ENCODE peak calls at places on chromosome 10, in six cellular contexts. F, D, X, K, I and Z are unnamed samples.

GRCh38 chr10:34356463-34356862 is 458.6 kb downstream of the PARD3 start:
- DNase-seq in F (no peak), D (no peak), X (no peak), K (no peak), I (no peak), Z (no peak)

GRCh38 chr10:110355181-110355831 is 50.6 kb upstream of the SMNDC1 start:
- DNase-seq in F (no peak), D (no peak), X (peak), K (no peak), I (no peak), Z (no peak)

GRCh38 chr10:97868134-97868685 is 18.6 kb downstream of the GOLGA7B start:
- DNase-seq in F (no peak), D (no peak), X (no peak), K (no peak), I (no peak), Z (no peak)

GRCh38 chr10:29011511-29011910 is 277.4 kb upstream of the LYZL1 start:
- DNase-seq in F (no peak), D (no peak), X (no peak), K (no peak), I (peak), Z (no peak)

GRCh38 chr10:11757452-11757819 is 15.3 kb downstream of the ECHDC3 start:
- DNase-seq in F (no peak), D (peak), X (peak), K (peak), I (peak), Z (peak)

GRCh38 chr10:77909755-77910375 is 16.7 kb downstream of the DLG5 start:
- DNase-seq in F (no peak), D (peak), X (peak), K (peak), I (peak), Z (peak)

GRCh38 chr10:78964952-78965633 is 103.7 kb upstream of the ZMIZ1 start:
- DNase-seq in F (peak), D (peak), X (peak), K (no peak), I (peak), Z (peak)

GRCh38 chr10:54908019-54908418 is 107.0 kb upstream of the PCDH15 start:
- DNase-seq in F (no peak), D (no peak), X (no peak), K (no peak), I (no peak), Z (no peak)

GRCh38 chr10:5441106-5441505 is 28.7 kb downstream of the NET1 start:
- DNase-seq in F (no peak), D (no peak), X (no peak), K (no peak), I (no peak), Z (no peak)

GRCh38 chr10:97101166-97101940 is 84.4 kb downstream of the SLIT1 start:
- DNase-seq in F (no peak), D (no peak), X (no peak), K (no peak), I (no peak), Z (no peak)

DNA sequence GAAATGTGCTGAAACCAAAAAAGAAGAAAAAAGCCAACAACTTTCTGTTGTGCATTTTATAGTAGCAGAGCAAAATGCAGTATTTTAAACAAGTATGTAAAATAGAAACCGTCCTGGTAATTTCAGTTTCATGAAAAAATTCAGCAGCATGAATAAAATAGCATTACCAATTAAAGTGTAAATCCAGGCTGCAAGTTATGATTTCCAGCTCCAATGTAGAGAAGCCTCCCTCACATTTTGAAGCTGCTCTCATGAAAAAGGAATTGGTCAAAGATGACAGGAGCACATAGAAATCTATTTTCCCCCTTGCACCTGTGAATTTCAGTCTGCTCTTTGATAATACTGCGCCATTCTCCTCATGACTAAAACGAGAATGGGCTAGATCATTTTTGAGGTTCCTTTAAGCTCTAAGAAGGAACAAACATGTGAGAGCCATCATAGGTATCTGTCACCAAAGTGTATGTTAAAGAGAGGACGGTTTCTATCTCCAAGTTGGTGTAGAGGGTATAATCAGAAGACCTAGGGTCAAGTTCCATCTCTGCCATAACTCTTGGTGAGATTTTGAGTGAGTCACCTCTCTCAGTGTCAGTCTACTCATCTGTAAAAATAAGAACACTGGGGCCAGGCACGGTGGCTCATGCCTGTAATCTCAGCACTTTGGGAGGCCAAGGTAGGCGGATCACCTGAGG is 107.5 kb downstream of the MTPAP start:
- DNase-seq in F (no peak), D (no peak), X (no peak), K (no peak), I (no peak), Z (no peak)
- TF ChIP-seq CTCF in F (peak), D (no peak), X (no peak), K (no peak), I (no peak), Z (no peak)

DNA sequence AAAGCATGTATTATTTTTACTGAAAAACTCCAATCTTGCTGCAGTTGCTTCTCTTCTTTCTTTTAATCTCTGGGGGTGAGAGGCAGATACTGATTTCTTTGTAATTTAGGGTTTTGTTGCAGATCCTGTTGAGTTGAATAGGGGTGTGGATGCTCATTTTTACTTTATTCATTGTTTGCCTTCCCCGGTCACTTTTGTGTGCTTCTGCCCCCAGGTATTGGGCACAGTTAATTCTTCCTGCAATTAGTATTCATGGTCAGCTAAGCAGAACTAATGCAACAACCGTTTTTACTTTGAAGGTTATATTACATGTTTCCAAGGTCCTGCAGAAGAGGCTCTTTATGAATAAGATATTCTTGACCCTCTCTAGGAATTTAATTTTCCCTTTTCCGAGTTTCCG is 96.4 kb downstream of the BUB3 start:
- DNase-seq in F (no peak), D (no peak), X (no peak), K (no peak), I (no peak), Z (no peak)
- H3K4me3 ChIP-seq in F (no peak), D (no peak), X (no peak), K (no peak), I (no peak), Z (no peak)

GRCh38 chr10:72330059-72330426 is 24.7 kb downstream of the DNAJB12 start:
- DNase-seq in F (no peak), D (no peak), X (no peak), K (no peak), I (no peak), Z (no peak)

GRCh38 chr10:72329290-72330058 is 25.2 kb downstream of the DNAJB12 start:
- DNase-seq in F (no peak), D (no peak), X (no peak), K (no peak), I (no peak), Z (no peak)

GRCh38 chr10:72331575-72332422 is 22.9 kb downstream of the DNAJB12 start:
- DNase-seq in F (no peak), D (peak), X (peak), K (peak), I (peak), Z (peak)

GRCh38 chr10:72328045-72328828 is 26.5 kb downstream of the DNAJB12 start:
- DNase-seq in F (peak), D (peak), X (peak), K (peak), I (peak), Z (peak)

GRCh38 chr10:72328829-72329204 is 25.9 kb downstream of the DNAJB12 start:
- DNase-seq in F (no peak), D (no peak), X (no peak), K (no peak), I (no peak), Z (no peak)
- TF ChIP-seq CTCF in F (no peak), D (no peak), X (no peak), K (no peak), I (no peak), Z (no peak)

DNA sequence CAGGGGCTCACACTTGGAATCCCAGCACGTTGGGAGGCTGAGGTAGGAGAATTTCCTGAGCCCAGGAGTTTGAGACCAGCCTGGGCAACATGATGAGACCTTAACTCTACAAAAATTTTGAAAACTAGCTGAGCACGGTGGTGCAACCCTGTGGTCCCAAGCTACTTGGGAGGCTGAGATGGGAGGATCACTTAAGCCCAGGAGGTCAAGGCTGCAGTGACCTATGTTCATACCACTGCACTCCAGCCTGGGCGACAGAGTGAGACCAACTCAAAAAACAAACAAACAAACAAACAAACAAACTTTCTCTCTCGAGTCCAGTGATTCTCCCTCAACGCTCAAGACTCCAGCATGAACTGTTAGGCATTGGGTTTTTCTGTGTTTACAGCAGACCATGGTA is 2.0 kb upstream of the TYSND1 start:
- DNase-seq in F (no peak), D (no peak), X (no peak), K (no peak), I (no peak), Z (no peak)
- H3K4me3 ChIP-seq in F (no peak), D (no peak), X (no peak), K (no peak), I (no peak), Z (no peak)

DNA sequence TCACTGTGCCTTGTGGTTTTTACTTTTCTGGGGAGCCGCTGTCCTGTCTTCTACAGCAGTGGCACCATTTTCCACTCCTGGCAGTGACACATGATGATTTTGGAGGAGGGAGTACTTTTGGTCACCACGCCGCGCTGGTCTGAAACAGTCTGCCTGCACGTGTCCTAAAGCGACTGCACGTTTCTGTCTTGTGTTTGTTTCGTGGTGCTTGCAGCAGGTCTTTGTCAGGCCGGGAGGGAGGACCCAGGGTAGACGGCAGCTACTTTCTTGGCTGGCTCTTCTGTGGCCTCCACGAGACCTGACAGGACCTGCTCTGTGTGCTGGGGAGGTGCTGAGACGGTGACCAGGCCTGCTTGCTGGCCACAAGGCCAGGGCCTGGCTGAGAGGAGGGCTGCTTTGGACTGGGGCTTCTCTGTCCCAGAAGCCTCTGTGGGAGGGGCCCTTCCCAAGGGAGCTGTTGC is 82.0 kb downstream of the GLRX3 start:
- DNase-seq in F (no peak), D (no peak), X (no peak), K (no peak), I (no peak), Z (no peak)
- TF ChIP-seq CTCF in F (no peak), D (no peak), X (no peak), K (no peak), I (no peak), Z (no peak)